ENCODE peak calls at places on chromosomes 7 and 10, in ten cellular contexts. D, C, W, U, S, L, V, O, E and Q are unnamed samples.
A peak's percentile ranks its signal among the peaks of the same experiment; 100 is the strongest.

GRCh38 chr10:36038316-36038715 is 396.2 kb upstream of the FZD8 start:
- DNase-seq in D (no peak), C (no peak), W (no peak), U (no peak), S (no peak), L (no peak), V (no peak), O (no peak), E (no peak), Q (no peak)

GRCh38 chr7:74231232-74231590 is 21.4 kb downstream of the LAT2 start:
- DNase-seq in D (no peak), C (no peak), W (no peak), U (no peak), S (no peak), L (no peak), V (no peak), O (no peak), E (no peak), Q (no peak)

GRCh38 chr7:137820156-137820555 is 26.6 kb downstream of the DGKI start:
- DNase-seq in D (no peak), C (no peak), W (no peak), U (no peak), S (no peak), L (no peak), V (no peak), O (no peak), E (no peak), Q (no peak)

GRCh38 chr10:63210611-63211196 is 77.6 kb downstream of the NRBF2 start:
- DNase-seq in D (peak; percentile 25), C (no peak), W (no peak), U (no peak), S (no peak), L (no peak), V (no peak), O (no peak), E (no peak), Q (no peak)

GRCh38 chr7:120337308-120337907 is 64.4 kb downstream of the KCND2 start:
- DNase-seq in D (peak; percentile 18), C (peak; percentile 21), W (peak; percentile 70), U (peak; percentile 0), S (no peak), L (no peak), V (no peak), O (peak; percentile 4), E (no peak), Q (peak; percentile 1)

GRCh38 chr10:93376372-93377296 is 105.5 kb downstream of the MYOF start:
- DNase-seq in D (peak; percentile 95), C (peak; percentile 80), W (peak; percentile 84), U (peak; percentile 81), S (peak; percentile 25), L (peak; percentile 81), V (peak; percentile 75), O (peak; percentile 94), E (peak; percentile 74), Q (peak; percentile 56)

GRCh38 chr10:46255696-46256355 is 31.0 kb upstream of the ANTXRL start:
- DNase-seq in D (peak; percentile 22), C (peak; percentile 54), W (peak; percentile 82), U (peak; percentile 40), S (peak; percentile 81), L (no peak), V (peak; percentile 76), O (peak; percentile 20), E (no peak), Q (no peak)

GRCh38 chr7:34067406-34067805 is 162.1 kb downstream of the BMPER start:
- DNase-seq in D (no peak), C (no peak), W (peak; percentile 45), U (no peak), S (no peak), L (no peak), V (no peak), O (no peak), E (no peak), Q (no peak)

DNA sequence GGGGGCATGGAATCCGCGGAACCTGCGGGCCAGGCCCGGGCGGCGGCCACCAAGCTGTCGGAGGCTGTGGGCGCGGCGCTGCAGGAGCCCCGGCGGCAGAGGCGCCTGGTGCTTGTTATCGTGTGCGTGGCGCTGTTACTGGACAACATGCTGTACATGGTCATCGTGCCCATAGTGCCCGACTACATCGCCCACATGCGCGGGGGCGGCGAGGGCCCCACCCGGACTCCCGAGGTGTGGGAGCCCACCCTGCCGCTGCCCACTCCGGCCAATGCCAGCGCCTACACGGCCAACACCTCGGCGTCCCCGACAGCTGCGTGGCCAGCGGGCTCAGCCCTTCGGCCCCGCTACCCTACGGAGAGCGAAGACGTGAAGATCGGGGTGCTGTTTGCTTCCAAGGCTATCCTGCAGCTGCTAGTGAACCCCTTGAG is 640 bp downstream of the SLC18A3 start:
- DNase-seq in D (no peak), C (no peak), W (no peak), U (no peak), S (no peak), L (no peak), V (no peak), O (no peak), E (no peak), Q (no peak)
- H3K4me3 ChIP-seq in D (no peak overlapping the region), C (no peak overlapping the region), W (peak overlapping the region; percentile 79), U (peak overlapping the region; percentile 7), S (no peak overlapping the region), L (no peak overlapping the region), V (no peak overlapping the region), O (no peak overlapping the region), E (no peak overlapping the region), Q (no peak overlapping the region)

DNA sequence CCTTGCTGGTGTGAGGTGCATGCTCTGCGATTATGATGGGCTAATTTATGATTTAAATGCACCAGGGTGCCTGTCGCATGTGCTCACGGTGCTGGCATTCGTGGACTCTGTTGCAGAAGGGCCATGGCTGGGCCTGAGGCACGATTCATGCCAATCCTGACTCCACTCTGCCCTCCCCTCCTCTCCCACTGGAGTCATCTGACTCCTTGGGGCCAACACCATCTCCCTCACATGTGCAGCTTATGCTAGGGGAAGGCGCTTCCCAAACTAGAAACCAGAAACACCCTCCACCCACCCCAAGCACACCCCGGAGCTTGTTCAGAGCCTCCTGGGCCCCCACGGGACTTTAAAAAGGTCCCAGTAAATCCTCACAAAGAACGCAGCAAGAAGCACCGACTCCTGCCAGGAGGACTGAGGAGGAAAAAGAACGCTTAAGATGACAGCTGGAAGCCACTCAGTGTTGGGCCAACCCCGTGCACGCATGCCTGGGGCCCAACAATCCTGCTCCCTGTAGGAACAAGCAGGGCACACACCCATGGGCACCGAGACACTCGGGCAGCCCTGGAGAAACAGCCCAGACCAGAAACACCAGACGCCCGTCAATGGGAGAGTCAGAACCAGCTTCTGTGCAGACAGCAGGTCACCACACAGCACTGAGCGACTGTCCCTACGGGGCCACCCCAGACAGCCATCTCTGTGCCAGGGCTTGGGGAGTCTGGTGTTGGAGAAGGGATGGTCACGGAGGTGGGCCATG is 14.2 kb downstream of the BRI3 start:
- DNase-seq in D (no peak), C (no peak), W (no peak), U (no peak), S (no peak), L (no peak), V (no peak), O (no peak), E (no peak), Q (no peak)
- TF ChIP-seq CTCF in D (no peak), C (no peak), W (no peak), U (no peak), S (no peak), L (no peak), V (no peak), O (no peak), E (no peak), Q (no peak)

GRCh38 chr10:103451091-103451801 is 924 bp downstream of the CALHM2 start:
- DNase-seq in D (peak; percentile 75), C (peak; percentile 73), W (no peak), U (peak; percentile 61), S (peak; percentile 80), L (no peak), V (peak; percentile 53), O (peak; percentile 42), E (no peak), Q (no peak)

GRCh38 chr10:103450201-103450695 is 1.9 kb downstream of the CALHM2 start:
- DNase-seq in D (no peak), C (no peak), W (no peak), U (no peak), S (no peak), L (no peak), V (no peak), O (no peak), E (no peak), Q (no peak)

GRCh38 chr10:103452714-103453230 is 602 bp upstream of the CALHM2 start:
- DNase-seq in D (peak; percentile 31), C (no peak), W (no peak), U (no peak), S (no peak), L (no peak), V (no peak), O (no peak), E (no peak), Q (no peak)

GRCh38 chr10:103454026-103454425 is 1.9 kb upstream of the CALHM2 start:
- DNase-seq in D (no peak), C (no peak), W (no peak), U (no peak), S (no peak), L (no peak), V (no peak), O (no peak), E (no peak), Q (no peak)

GRCh38 chr10:103451871-103452713 is at the start of gene CALHM2:
- DNase-seq in D (peak; percentile 55), C (no peak), W (peak; percentile 75), U (peak; percentile 27), S (peak; percentile 79), L (no peak), V (peak; percentile 68), O (peak; percentile 57), E (no peak), Q (no peak)
- H3K4me3 ChIP-seq in D (peak within 1 kb of the TSS; percentile 87), C (peak within 1 kb of the TSS; percentile 89), W (peak within 1 kb of the TSS; percentile 66), U (peak within 1 kb of the TSS; percentile 47), S (peak within 1 kb of the TSS; percentile 84), L (peak within 1 kb of the TSS; percentile 96), V (peak within 1 kb of the TSS; percentile 61), O (peak within 1 kb of the TSS; percentile 74), E (peak within 1 kb of the TSS; percentile 73), Q (peak within 1 kb of the TSS; percentile 50)

GRCh38 chr7:116956515-116956804 is 3.2 kb downstream of the ST7 start:
- DNase-seq in D (no peak), C (no peak), W (no peak), U (no peak), S (no peak), L (no peak), V (no peak), O (no peak), E (no peak), Q (no peak)

GRCh38 chr7:116954443-116954838 is 1.1 kb downstream of the ST7 start:
- DNase-seq in D (no peak), C (no peak), W (no peak), U (no peak), S (no peak), L (no peak), V (no peak), O (no peak), E (no peak), Q (no peak)

GRCh38 chr7:116955340-116955739 is 2.0 kb downstream of the ST7 start:
- DNase-seq in D (no peak), C (no peak), W (no peak), U (no peak), S (no peak), L (no peak), V (no peak), O (no peak), E (no peak), Q (no peak)

GRCh38 chr7:116955801-116956514 is 2.7 kb downstream of the ST7 start:
- DNase-seq in D (peak; percentile 84), C (no peak), W (no peak), U (no peak), S (no peak), L (no peak), V (no peak), O (peak; percentile 63), E (no peak), Q (peak; percentile 17)

DNA sequence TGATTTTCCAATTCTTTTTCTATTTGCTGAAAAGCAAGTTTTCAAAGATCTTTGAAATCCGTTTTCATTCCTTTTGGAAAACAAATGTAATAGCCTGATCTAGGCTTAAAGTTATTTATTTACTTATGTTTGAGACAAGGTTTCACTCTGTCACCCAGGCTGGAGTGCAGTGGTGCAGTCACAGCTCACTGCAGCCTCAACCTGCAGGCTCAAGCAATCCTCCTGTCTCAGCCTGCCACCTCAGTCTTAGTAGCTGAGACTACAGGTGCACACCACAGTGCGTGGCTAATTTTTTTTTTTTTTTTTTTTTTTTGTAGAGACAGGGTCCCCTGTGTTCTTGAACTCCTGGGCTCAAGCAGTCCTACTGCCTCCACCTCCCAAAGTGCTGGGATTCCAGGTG is 4.6 kb downstream of the ST7 start:
- DNase-seq in D (no peak), C (no peak), W (no peak), U (no peak), S (no peak), L (no peak), V (no peak), O (no peak), E (no peak), Q (no peak)
- TF ChIP-seq CTCF in D (no peak), C (no peak), W (no peak), U (no peak), S (no peak), L (no peak), V (no peak), O (no peak), E (no peak), Q (no peak)